ENCODE peak calls at places on chromosomes 6 and 20, in nine cellular contexts. One of them, this sample, is unnamed. For H3K27me3, the result is how much of the 10 kb centered on the place peaks cover.

GRCh38 chr20:1022871-1023270 is 20.8 kb upstream of the RSPO4 start:
- DNase-seq in SK-N-SH: no peak
- DNase-seq in HCT116: no peak
- DNase-seq in transverse colon: no peak
- DNase-seq in HL-60: no peak
- DNase-seq in prostate gland: no peak
- DNase-seq in spleen: no peak
- DNase-seq in breast epithelium: no peak
- DNase-seq in HepG2: no peak
- DNase-seq in this sample: no peak

GRCh38 chr6:138914701-138915100 is 73.4 kb downstream of the REPS1 start:
- DNase-seq in SK-N-SH: no peak
- DNase-seq in HCT116: no peak
- DNase-seq in HL-60: no peak
- DNase-seq in prostate gland: no peak
- DNase-seq in spleen: no peak
- DNase-seq in HepG2: no peak
- DNase-seq in breast epithelium: no peak
- DNase-seq in transverse colon: no peak
- DNase-seq in this sample: no peak

GRCh38 chr6:113893866-113894265 is 36.7 kb downstream of the MARCKS start:
- DNase-seq in HL-60: no peak
- DNase-seq in spleen: no peak
- DNase-seq in SK-N-SH: no peak
- DNase-seq in transverse colon: no peak
- DNase-seq in breast epithelium: no peak
- DNase-seq in HCT116: no peak
- DNase-seq in prostate gland: no peak
- DNase-seq in HepG2: no peak
- DNase-seq in this sample: no peak

GRCh38 chr20:36454664-36455427 is 86.5 kb upstream of the MYL9 start:
- DNase-seq in transverse colon: no peak
- DNase-seq in HL-60: no peak
- DNase-seq in breast epithelium: no peak
- DNase-seq in HepG2: peak
- DNase-seq in spleen: peak
- DNase-seq in HCT116: no peak
- DNase-seq in prostate gland: no peak
- DNase-seq in SK-N-SH: no peak
- DNase-seq in this sample: no peak

GRCh38 chr20:24994470-24995368 is 2.2 kb upstream of the APMAP start:
- DNase-seq in SK-N-SH: peak
- DNase-seq in prostate gland: peak
- DNase-seq in spleen: peak
- DNase-seq in transverse colon: peak
- DNase-seq in breast epithelium: peak
- DNase-seq in HL-60: peak
- DNase-seq in HCT116: peak
- DNase-seq in HepG2: peak
- DNase-seq in this sample: no peak

GRCh38 chr6:47646689-47647088 is 51.7 kb upstream of the ADGRF4 start:
- DNase-seq in prostate gland: no peak
- DNase-seq in breast epithelium: no peak
- DNase-seq in spleen: no peak
- DNase-seq in HCT116: no peak
- DNase-seq in HepG2: no peak
- DNase-seq in HL-60: no peak
- DNase-seq in transverse colon: no peak
- DNase-seq in SK-N-SH: no peak
- DNase-seq in this sample: no peak

GRCh38 chr6:114253431-114253830 is 89.4 kb downstream of the HS3ST5 start:
- DNase-seq in transverse colon: no peak
- DNase-seq in prostate gland: no peak
- DNase-seq in spleen: no peak
- DNase-seq in HepG2: no peak
- DNase-seq in HL-60: no peak
- DNase-seq in breast epithelium: no peak
- DNase-seq in HCT116: no peak
- DNase-seq in SK-N-SH: no peak
- DNase-seq in this sample: no peak

GRCh38 chr20:38673261-38673660 is 51.0 kb upstream of the SLC32A1 start:
- DNase-seq in transverse colon: no peak
- DNase-seq in prostate gland: no peak
- DNase-seq in SK-N-SH: no peak
- DNase-seq in breast epithelium: no peak
- DNase-seq in HCT116: no peak
- DNase-seq in HL-60: no peak
- DNase-seq in spleen: no peak
- DNase-seq in HepG2: no peak
- DNase-seq in this sample: no peak

GRCh38 chr6:12291785-12292604 is 1.8 kb downstream of the EDN1 start:
- DNase-seq in SK-N-SH: peak
- DNase-seq in HepG2: peak
- DNase-seq in spleen: peak
- DNase-seq in HCT116: no peak
- DNase-seq in prostate gland: no peak
- DNase-seq in HL-60: no peak
- DNase-seq in transverse colon: peak
- DNase-seq in breast epithelium: no peak
- DNase-seq in this sample: no peak

GRCh38 chr6:69026243-69026642 is 391.2 kb downstream of the ADGRB3 start:
- DNase-seq in breast epithelium: no peak
- DNase-seq in SK-N-SH: no peak
- DNase-seq in HL-60: no peak
- DNase-seq in HCT116: no peak
- DNase-seq in HepG2: no peak
- DNase-seq in spleen: no peak
- DNase-seq in transverse colon: no peak
- DNase-seq in prostate gland: no peak
- DNase-seq in this sample: no peak

GRCh38 chr6:89749918-89750317 is 69.7 kb downstream of the MDN1 start:
- DNase-seq in spleen: no peak
- DNase-seq in HepG2: no peak
- DNase-seq in SK-N-SH: no peak
- DNase-seq in prostate gland: no peak
- DNase-seq in transverse colon: no peak
- DNase-seq in HCT116: no peak
- DNase-seq in HL-60: no peak
- DNase-seq in breast epithelium: no peak
- DNase-seq in this sample: no peak

GRCh38 chr6:118260833-118261232 is 287.3 kb upstream of the PLN start:
- DNase-seq in spleen: no peak
- DNase-seq in HepG2: no peak
- DNase-seq in prostate gland: no peak
- DNase-seq in transverse colon: no peak
- DNase-seq in SK-N-SH: no peak
- DNase-seq in HCT116: no peak
- DNase-seq in breast epithelium: no peak
- DNase-seq in HL-60: no peak
- DNase-seq in this sample: no peak

GRCh38 chr20:2800590-2801458 is at the start of gene CPXM1:
- DNase-seq in HCT116: no peak
- DNase-seq in HepG2: peak
- DNase-seq in SK-N-SH: peak
- DNase-seq in HL-60: peak
- DNase-seq in spleen: no peak
- DNase-seq in breast epithelium: no peak
- DNase-seq in transverse colon: no peak
- DNase-seq in prostate gland: no peak
- DNase-seq in this sample: no peak

GRCh38 chr20:18388860-18389259 is 78.0 kb downstream of the DZANK1 start:
- DNase-seq in prostate gland: no peak
- DNase-seq in transverse colon: no peak
- DNase-seq in HL-60: no peak
- DNase-seq in HCT116: peak
- DNase-seq in HepG2: peak
- DNase-seq in spleen: no peak
- DNase-seq in breast epithelium: no peak
- DNase-seq in SK-N-SH: no peak
- DNase-seq in this sample: no peak

GRCh38 chr20:9253140-9253539 is 184.3 kb downstream of the PLCB4 start:
- DNase-seq in HepG2: no peak
- DNase-seq in HL-60: no peak
- DNase-seq in breast epithelium: no peak
- DNase-seq in HCT116: no peak
- DNase-seq in transverse colon: no peak
- DNase-seq in prostate gland: no peak
- DNase-seq in SK-N-SH: no peak
- DNase-seq in spleen: no peak
- DNase-seq in this sample: no peak

GRCh38 chr6:98871057-98871456 is 36.7 kb downstream of the POU3F2 start:
- DNase-seq in transverse colon: no peak
- DNase-seq in prostate gland: peak
- DNase-seq in breast epithelium: no peak
- DNase-seq in HCT116: no peak
- DNase-seq in SK-N-SH: no peak
- DNase-seq in HepG2: no peak
- DNase-seq in HL-60: no peak
- DNase-seq in spleen: no peak
- DNase-seq in this sample: no peak

GRCh38 chr6:153231048-153231635 is 100.1 kb upstream of the RGS17 start:
- DNase-seq in breast epithelium: no peak
- DNase-seq in HCT116: peak
- DNase-seq in transverse colon: peak
- DNase-seq in prostate gland: no peak
- DNase-seq in spleen: no peak
- DNase-seq in SK-N-SH: peak
- DNase-seq in HepG2: peak
- DNase-seq in HL-60: peak
- DNase-seq in this sample: peak

DNA sequence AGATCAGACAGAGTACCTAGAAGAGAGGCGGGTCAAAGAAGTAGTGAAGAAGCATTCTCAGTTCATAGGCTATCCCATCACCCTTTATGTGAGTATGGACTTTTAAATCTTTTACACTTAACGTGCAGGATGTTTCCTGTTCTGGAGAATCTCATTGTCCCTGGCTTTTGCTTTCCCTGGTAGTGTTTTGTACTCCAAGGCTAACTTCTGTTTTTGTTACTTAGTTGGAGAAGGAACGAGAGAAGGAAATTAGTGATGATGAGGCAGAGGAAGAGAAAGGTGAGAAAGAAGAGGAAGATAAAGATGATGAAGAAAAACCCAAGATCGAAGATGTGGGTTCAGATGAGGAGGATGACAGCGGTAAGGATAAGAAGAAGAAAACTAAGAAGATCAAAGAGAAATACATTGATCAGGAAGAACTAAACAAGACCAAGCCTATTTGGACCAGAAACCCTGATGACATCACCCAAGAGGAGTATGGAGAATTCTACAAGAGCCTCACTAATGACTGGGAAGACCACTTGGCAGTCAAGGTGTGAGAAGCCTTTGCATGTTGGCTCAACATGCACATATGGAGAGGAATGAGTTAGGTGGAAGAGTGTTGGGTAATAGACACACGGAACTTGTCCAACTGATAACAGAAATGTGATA is 3.3 kb downstream of the HSP90AB1 start:
- DNase-seq in transverse colon: no peak
- DNase-seq in HCT116: no peak
- DNase-seq in breast epithelium: no peak
- DNase-seq in HepG2: no peak
- DNase-seq in SK-N-SH: no peak
- DNase-seq in HL-60: no peak
- DNase-seq in spleen: no peak
- DNase-seq in prostate gland: no peak
- DNase-seq in this sample: no peak
- TF ChIP-seq POLR2AphosphoS5 in transverse colon: no peak
- TF ChIP-seq POLR2AphosphoS5 in HCT116: peak
- TF ChIP-seq POLR2AphosphoS5 in breast epithelium: no peak
- TF ChIP-seq POLR2AphosphoS5 in HepG2: peak
- TF ChIP-seq POLR2AphosphoS5 in SK-N-SH: no peak
- TF ChIP-seq POLR2AphosphoS5 in HL-60: no peak
- TF ChIP-seq POLR2AphosphoS5 in spleen: no peak
- TF ChIP-seq POLR2AphosphoS5 in prostate gland: no peak
- TF ChIP-seq POLR2AphosphoS5 in this sample: no peak

DNA sequence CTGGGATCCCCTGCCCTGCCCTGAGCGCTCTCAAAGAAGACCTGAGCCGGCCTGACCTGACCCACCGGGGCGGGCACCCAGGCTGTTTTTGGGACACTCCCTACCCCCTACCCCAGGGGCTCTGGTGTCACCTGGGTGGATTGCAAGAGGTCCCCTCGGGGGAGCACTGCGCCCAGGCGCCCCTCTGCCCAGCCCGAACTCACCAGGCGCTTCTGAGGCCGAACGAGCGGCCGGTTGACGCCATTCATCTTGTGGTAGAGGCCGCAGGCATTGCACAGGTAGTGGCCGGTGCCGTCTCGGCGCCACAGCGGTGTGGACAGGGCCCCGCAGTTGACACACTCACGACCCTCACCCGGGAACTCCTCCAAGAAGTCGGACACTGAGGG is 2.6 kb downstream of the GATA5 start:
- DNase-seq in spleen: no peak
- DNase-seq in HL-60: no peak
- DNase-seq in prostate gland: no peak
- DNase-seq in breast epithelium: no peak
- DNase-seq in HCT116: no peak
- DNase-seq in transverse colon: no peak
- DNase-seq in HepG2: no peak
- DNase-seq in SK-N-SH: no peak
- DNase-seq in this sample: no peak
- H3K27me3 ChIP-seq in spleen: half or more
- H3K27me3 ChIP-seq in HL-60: under half
- H3K27me3 ChIP-seq in prostate gland: under half
- H3K27me3 ChIP-seq in breast epithelium: under half
- H3K27me3 ChIP-seq in HCT116: under half
- H3K27me3 ChIP-seq in transverse colon: half or more
- H3K27me3 ChIP-seq in HepG2: under half
- H3K27me3 ChIP-seq in SK-N-SH: under half
- H3K27me3 ChIP-seq in this sample: under half

GRCh38 chr6:13766201-13766634 is 48.1 kb downstream of the MCUR1 start:
- DNase-seq in SK-N-SH: no peak
- DNase-seq in breast epithelium: no peak
- DNase-seq in spleen: no peak
- DNase-seq in HepG2: no peak
- DNase-seq in HL-60: no peak
- DNase-seq in prostate gland: no peak
- DNase-seq in HCT116: peak
- DNase-seq in transverse colon: no peak
- DNase-seq in this sample: no peak
- H3K27ac ChIP-seq in SK-N-SH: no peak
- H3K27ac ChIP-seq in breast epithelium: no peak
- H3K27ac ChIP-seq in spleen: no peak
- H3K27ac ChIP-seq in HepG2: no peak
- H3K27ac ChIP-seq in HL-60: no peak
- H3K27ac ChIP-seq in prostate gland: no peak
- H3K27ac ChIP-seq in HCT116: no peak
- H3K27ac ChIP-seq in transverse colon: no peak
- H3K27ac ChIP-seq in this sample: no peak

GRCh38 chr6:35601331-35602132 is 87.2 kb downstream of the FKBP5 start:
- DNase-seq in prostate gland: peak
- DNase-seq in spleen: peak
- DNase-seq in SK-N-SH: peak
- DNase-seq in breast epithelium: no peak
- DNase-seq in HCT116: peak
- DNase-seq in transverse colon: peak
- DNase-seq in HepG2: peak
- DNase-seq in HL-60: peak
- DNase-seq in this sample: no peak
- TF ChIP-seq POLR2AphosphoS5 in prostate gland: peak
- TF ChIP-seq POLR2AphosphoS5 in spleen: peak
- TF ChIP-seq POLR2AphosphoS5 in SK-N-SH: peak
- TF ChIP-seq POLR2AphosphoS5 in breast epithelium: peak
- TF ChIP-seq POLR2AphosphoS5 in HCT116: no peak
- TF ChIP-seq POLR2AphosphoS5 in transverse colon: peak
- TF ChIP-seq POLR2AphosphoS5 in HepG2: no peak
- TF ChIP-seq POLR2AphosphoS5 in HL-60: no peak
- TF ChIP-seq POLR2AphosphoS5 in this sample: no peak